ENCODE peak calls at places on chromosomes 11 and 22, in seven cellular contexts. S, X, K, H, P, T and C are unnamed samples.

GRCh38 chr22:39493759-39494158 is 8.3 kb upstream of the MIEF1 start:
- DNase-seq in P (no peak), X (peak), T (peak), K (no peak), S (no peak), H (no peak), C (peak)

GRCh38 chr22:49372530-49373288 is 455.0 kb downstream of the BRD1 start:
- DNase-seq in K (peak), T (no peak), S (no peak), P (no peak), X (no peak), H (peak), C (no peak)

GRCh38 chr22:30435674-30436126 is 10.1 kb downstream of the MTFP1 start:
- DNase-seq in S (peak), H (no peak), X (no peak), P (no peak), T (no peak), K (peak), C (no peak)

GRCh38 chr11:1049911-1050580 is 13.5 kb upstream of the MUC6 start:
- DNase-seq in S (no peak), P (no peak), K (no peak), T (no peak), H (peak), X (no peak), C (no peak)

GRCh38 chr11:70423523-70424505 is 25.5 kb downstream of the CTTN start:
- DNase-seq in X (peak), H (peak), S (peak), P (no peak), K (no peak), T (peak), C (peak)

GRCh38 chr11:126112547-126112946 is 49.9 kb upstream of the CDON start:
- DNase-seq in H (peak), P (no peak), X (peak), T (no peak), K (no peak), S (no peak), C (peak)

GRCh38 chr11:35099278-35100018 is 39.5 kb upstream of the CD44 start:
- DNase-seq in T (peak), K (no peak), S (no peak), X (peak), P (no peak), H (no peak), C (peak)

GRCh38 chr11:71977743-71978418 is 20.8 kb upstream of the IL18BP start:
- DNase-seq in K (no peak), H (peak), T (peak), S (peak), X (peak), P (peak), C (peak)

GRCh38 chr11:124612045-124612444 is 817 bp downstream of the PANX3 start:
- DNase-seq in X (no peak), H (no peak), S (peak), K (no peak), T (no peak), P (no peak), C (no peak)

GRCh38 chr11:14141676-14142075 is 179.2 kb downstream of the SPON1 start:
- DNase-seq in X (no peak), H (no peak), K (no peak), S (no peak), T (no peak), P (no peak), C (no peak)

GRCh38 chr22:32823024-32823730 is 21.7 kb downstream of the TIMP3 start:
- DNase-seq in T (peak), S (peak), H (peak), K (peak), P (peak), X (peak), C (peak)

GRCh38 chr22:32204856-32205722 is at the start of gene RFPL2:
- DNase-seq in S (no peak), K (peak), X (peak), P (peak), H (peak), T (peak), C (peak)

GRCh38 chr11:114738954-114739353 is 60.6 kb downstream of the NXPE2 start:
- DNase-seq in K (peak), P (peak), T (peak), S (peak), X (peak), H (peak), C (peak)

GRCh38 chr11:33931032-33931431 is 39.2 kb upstream of the LMO2 start:
- DNase-seq in X (no peak), S (no peak), T (no peak), K (no peak), P (no peak), H (no peak), C (no peak)

GRCh38 chr11:59560290-59560701 is 49.0 kb downstream of the OR4D9 start:
- DNase-seq in K (peak), H (peak), S (peak), P (peak), T (peak), X (peak), C (peak)

GRCh38 chr11:113161671-113162589 is 152.5 kb upstream of the TTC12 start:
- DNase-seq in X (no peak), S (no peak), T (no peak), P (no peak), K (no peak), H (no peak), C (no peak)

GRCh38 chr11:123525072-123525471 is 95.0 kb downstream of the GRAMD1B start:
- DNase-seq in X (no peak), H (no peak), T (no peak), K (no peak), S (no peak), P (no peak), C (no peak)

GRCh38 chr11:66979336-66979980 is 4.4 kb downstream of the C11orf86 start:
- DNase-seq in X (no peak), T (no peak), H (no peak), P (no peak), S (no peak), K (no peak), C (no peak)

GRCh38 chr11:88266157-88266556 is 71.4 kb downstream of the CTSC start:
- DNase-seq in X (no peak), T (no peak), H (no peak), K (no peak), P (no peak), S (no peak), C (no peak)

GRCh38 chr11:102279641-102280170 is 37.6 kb upstream of the BIRC3 start:
- DNase-seq in S (peak), P (no peak), H (no peak), X (peak), K (no peak), T (peak), C (peak)

GRCh38 chr11:107282195-107282594 is 175.4 kb downstream of the CWF19L2 start:
- DNase-seq in K (no peak), H (no peak), X (no peak), T (no peak), P (no peak), S (no peak), C (no peak)

GRCh38 chr22:21632237-21632895 is at the start of gene CCDC116:
- DNase-seq in X (no peak), K (no peak), S (peak), H (peak), P (peak), T (no peak), C (no peak)

DNA sequence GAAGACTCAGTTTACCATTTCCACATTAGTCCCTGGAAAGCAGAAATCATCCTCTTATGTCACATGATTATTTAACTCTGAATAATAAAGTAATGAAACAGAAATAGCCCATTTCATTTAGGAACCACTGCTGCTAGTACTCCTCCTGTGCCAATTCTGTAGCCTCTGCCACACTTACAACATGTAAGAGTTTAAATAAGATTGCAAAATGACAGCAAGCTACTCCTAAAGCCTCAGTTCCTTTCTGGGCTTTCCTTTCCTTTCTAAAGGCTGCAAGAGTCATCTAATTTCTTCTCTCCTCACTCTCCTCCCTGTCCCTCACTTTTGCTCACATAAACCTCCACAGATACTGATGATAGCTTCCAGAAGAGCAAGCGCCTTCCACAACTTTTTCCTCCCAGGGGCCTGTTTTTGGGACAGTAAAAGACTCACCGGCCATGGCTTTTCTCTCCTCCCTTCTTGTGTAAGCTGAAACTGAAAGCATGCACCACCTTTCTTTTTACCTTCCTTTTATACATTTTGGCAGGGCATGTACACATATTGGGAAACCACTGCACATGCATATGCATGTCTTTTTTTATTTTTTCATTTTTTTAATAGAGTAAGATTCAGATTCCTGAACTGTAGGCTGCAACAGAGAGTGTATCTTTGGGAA is 38.5 kb downstream of the CARD18 start:
- DNase-seq in T (no peak), P (no peak), K (no peak), X (no peak), S (no peak), H (no peak), C (no peak)
- H3K4me3 ChIP-seq in T (no peak), P (no peak), K (no peak), X (no peak), S (no peak), H (no peak), C (no peak)

GRCh38 chr11:131584694-131585592 is 214.5 kb downstream of the NTM start:
- DNase-seq in P (peak), T (no peak), H (peak), S (peak), K (no peak), X (no peak), C (no peak)
- TF ChIP-seq CTCF in P (peak), T (peak), H (peak), S (peak), K (peak), X (peak), C (peak)

DNA sequence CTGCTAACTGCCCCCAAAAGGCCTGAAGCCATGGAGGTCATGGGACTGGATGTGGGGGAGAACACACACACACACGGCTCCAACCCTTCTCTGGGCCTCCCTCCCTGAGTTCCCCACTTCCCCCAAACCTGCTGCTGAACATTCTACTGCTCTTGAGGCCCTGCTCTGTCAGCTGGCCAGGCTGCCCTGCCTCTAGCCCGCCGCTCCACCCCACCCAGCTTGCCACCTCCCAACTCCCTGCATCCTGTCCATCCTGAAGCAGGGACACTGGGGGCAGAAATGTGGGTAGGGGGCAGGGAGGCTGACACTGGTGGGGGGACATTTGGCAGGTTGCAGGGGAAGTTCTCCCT is 1.0 kb downstream of the KCNJ4 start:
- DNase-seq in T (no peak), H (no peak), P (no peak), X (no peak), K (no peak), S (no peak), C (no peak)
- H3K4me3 ChIP-seq in T (no peak), H (peak), P (no peak), X (no peak), K (peak), S (no peak), C (no peak)

DNA sequence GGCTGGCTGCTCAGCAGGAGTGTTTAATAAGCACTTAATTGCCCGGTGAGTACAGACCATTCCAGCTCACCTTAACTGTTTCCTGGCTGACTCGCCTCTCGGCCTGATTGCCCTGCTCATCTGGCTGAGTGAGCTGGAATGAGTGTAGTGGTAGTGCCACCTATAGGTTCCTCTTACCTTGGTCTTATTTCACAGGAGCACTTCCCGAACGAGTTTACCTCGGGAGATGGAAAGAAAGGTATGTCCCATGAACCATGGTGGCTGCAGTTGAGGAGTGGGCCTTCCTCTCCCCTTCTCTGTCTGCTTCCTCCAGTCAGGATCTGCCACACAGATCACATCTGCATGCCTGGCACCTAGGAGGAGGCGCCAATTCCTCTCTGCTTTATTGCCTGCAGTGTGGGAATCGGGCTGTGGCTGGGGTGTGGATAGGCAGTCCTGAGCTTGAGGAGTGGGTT is 26.7 kb downstream of the UPB1 start:
- DNase-seq in S (peak), P (peak), H (peak), T (peak), X (peak), K (peak), C (peak)
- TF ChIP-seq CTCF in S (peak), P (peak), H (peak), T (peak), X (peak), K (peak), C (peak)

GRCh38 chr11:118434123-118434552 is 2.2 kb upstream of the KMT2A start:
- DNase-seq in H (no peak), T (peak), X (peak), S (peak), K (no peak), P (no peak), C (peak)
- H3K4me3 ChIP-seq in H (peak), T (peak), X (peak), S (peak), K (peak), P (peak), C (peak)

GRCh38 chr11:8786933-8787332 is 104.3 kb downstream of the RPL27A start:
- DNase-seq in S (no peak), H (no peak), T (no peak), X (peak), P (no peak), K (no peak), C (no peak)
- TF ChIP-seq CTCF in S (no peak), H (peak), T (peak), X (peak), P (no peak), K (no peak), C (no peak)

DNA sequence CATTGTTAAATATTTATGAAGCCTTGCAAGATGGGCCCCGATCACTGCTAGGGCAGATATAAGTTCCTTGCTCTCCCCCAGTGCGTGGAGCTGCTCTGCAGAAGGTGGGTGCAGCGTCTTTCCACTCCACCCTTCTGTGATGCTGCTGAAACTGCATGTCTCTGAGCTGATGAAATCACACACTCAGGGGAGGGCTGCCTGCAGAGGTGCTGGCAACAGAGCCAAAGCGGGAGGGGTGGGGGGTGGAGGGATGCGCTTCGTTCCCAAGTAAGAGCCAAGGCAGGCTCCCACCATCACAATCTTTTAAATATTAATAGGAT is 116.6 kb upstream of the NTM start:
- DNase-seq in S (no peak), K (no peak), H (peak), T (peak), X (peak), P (peak), C (no peak)
- H3K4me3 ChIP-seq in S (no peak), K (no peak), H (peak), T (no peak), X (no peak), P (peak), C (no peak)